ENCODE peak calls at places on chromosomes 5 and 9, in five cellular contexts. A is NCI-H2081, T is ELR, D is AG04449, Z is G401. N is an unnamed sample.

GRCh38 chr9:120924698-120925534 is 1.7 kb downstream of the TRAF1 start:
- DNase-seq in Z (no peak), D (no peak), A (no peak), T (peak; percentile 39), N (no peak)

GRCh38 chr9:16243798-16244197 is 626.7 kb downstream of the BNC2 start:
- DNase-seq in D (no peak), T (no peak), Z (no peak), A (no peak), N (peak; percentile 26)

GRCh38 chr5:163571755-163572154 is 66.3 kb downstream of the MAT2B start:
- DNase-seq in Z (peak; percentile 64), D (peak; percentile 60), T (peak; percentile 90), A (no peak), N (peak; percentile 14)

GRCh38 chr9:128552744-128553221 is 396 bp downstream of the SPTAN1 start:
- DNase-seq in A (peak; percentile 48), Z (peak; percentile 69), D (no peak), T (peak; percentile 51), N (peak; percentile 36)

GRCh38 chr9:129962376-129962765 is 80.6 kb downstream of the FNBP1 start:
- DNase-seq in Z (no peak), A (no peak), T (no peak), D (no peak), N (no peak)

GRCh38 chr9:1086517-1086916 is 36.4 kb downstream of the DMRT2 start:
- DNase-seq in T (no peak), D (no peak), Z (no peak), A (no peak), N (no peak)

GRCh38 chr5:66659780-66660179 is 63.6 kb downstream of the MAST4 start:
- DNase-seq in A (no peak), Z (no peak), T (no peak), D (no peak), N (no peak)

GRCh38 chr5:71695069-71695468 is 24.0 kb upstream of the CARTPT start:
- DNase-seq in A (no peak), Z (no peak), D (no peak), T (no peak), N (no peak)

GRCh38 chr5:153791339-153791738 is 247.4 kb downstream of the FAM114A2 start:
- DNase-seq in T (no peak), D (no peak), A (no peak), Z (no peak), N (no peak)

GRCh38 chr5:191036-191948 is at the start of gene LRRC14B:
- DNase-seq in A (no peak), D (no peak), T (no peak), Z (peak; percentile 90), N (no peak)

GRCh38 chr9:136544549-136545064 is 1.2 kb downstream of the NOTCH1 start:
- DNase-seq in T (peak; percentile 46), Z (no peak), D (no peak), A (no peak), N (no peak)

GRCh38 chr5:159017787-159018186 is 81.9 kb downstream of the EBF1 start:
- DNase-seq in Z (no peak), T (peak; percentile 79), A (peak; percentile 72), D (no peak), N (peak; percentile 67)

GRCh38 chr5:607541-608285 is 4.4 kb upstream of the CEP72 start:
- DNase-seq in T (no peak), D (no peak), Z (no peak), A (no peak), N (no peak)

GRCh38 chr9:33813712-33814641 is 3.0 kb upstream of the UBE2R2 start:
- DNase-seq in A (peak; percentile 30), D (no peak), T (peak; percentile 96), Z (peak; percentile 60), N (peak; percentile 83)

GRCh38 chr5:137605377-137605776 is 106.3 kb upstream of the SPOCK1 start:
- DNase-seq in Z (peak; percentile 93), A (peak; percentile 24), T (peak; percentile 23), D (no peak), N (peak; percentile 18)

GRCh38 chr5:568061-568781 is 43.9 kb upstream of the CEP72 start:
- DNase-seq in A (no peak), T (no peak), D (no peak), Z (no peak), N (no peak)

GRCh38 chr5:13987843-13988464 is 43.5 kb upstream of the DNAH5 start:
- DNase-seq in D (peak; percentile 21), Z (peak; percentile 76), A (peak; percentile 79), T (peak; percentile 83), N (peak; percentile 74)

GRCh38 chr9:36204906-36205547 is 14.3 kb downstream of the CLTA start:
- DNase-seq in D (no peak), T (peak; percentile 42), A (no peak), Z (no peak), N (peak; percentile 18)

GRCh38 chr5:77329664-77330430 is 119.4 kb downstream of the PDE8B start:
- DNase-seq in Z (no peak), T (no peak), A (no peak), D (no peak), N (no peak)

GRCh38 chr5:136420168-136420916 is 55.0 kb upstream of the TRPC7 start:
- DNase-seq in T (no peak), D (no peak), A (peak; percentile 47), Z (no peak), N (no peak)

GRCh38 chr5:172707285-172708182 is 63.5 kb downstream of the DUSP1 start:
- DNase-seq in Z (peak; percentile 31), A (no peak), T (peak; percentile 92), D (peak; percentile 24), N (peak; percentile 79)

GRCh38 chr5:83551826-83552225 is 80.3 kb downstream of the VCAN start:
- DNase-seq in Z (no peak), A (no peak), D (no peak), T (peak; percentile 25), N (no peak)

GRCh38 chr9:136438909-136439549 is 616 bp downstream of the INPP5E start:
- DNase-seq in A (peak; percentile 6), Z (no peak), T (peak; percentile 63), D (no peak), N (peak; percentile 39)

GRCh38 chr5:52024363-52024762 is 641.1 kb downstream of the ISL1 start:
- DNase-seq in A (no peak), D (no peak), Z (no peak), T (no peak), N (peak; percentile 24)

GRCh38 chr9:91711755-91712591 is 238.1 kb downstream of the ROR2 start:
- DNase-seq in T (peak; percentile 17), D (no peak), Z (peak; percentile 16), A (no peak), N (peak; percentile 32)

GRCh38 chr9:136213733-136214132 is 8.8 kb upstream of the LHX3 start:
- DNase-seq in Z (no peak), D (no peak), A (no peak), T (no peak), N (no peak)

GRCh38 chr9:112384690-112385089 is 4.8 kb downstream of the HSDL2 start:
- DNase-seq in A (no peak), Z (no peak), D (no peak), T (no peak), N (no peak)

GRCh38 chr9:4417578-4418325 is 72.5 kb upstream of the SLC1A1 start:
- DNase-seq in Z (no peak), T (no peak), A (no peak), D (peak; percentile 40), N (peak; percentile 59)

GRCh38 chr5:132467292-132467984 is 23.1 kb downstream of the IRF1 start:
- DNase-seq in Z (no peak), T (peak; percentile 61), D (no peak), A (no peak), N (no peak)

GRCh38 chr9:12935714-12936113 is 160.9 kb downstream of the LURAP1L start:
- DNase-seq in T (no peak), A (no peak), D (peak; percentile 44), Z (no peak), N (peak; percentile 58)

GRCh38 chr5:157729858-157730257 is 1.4 kb upstream of the THG1L start:
- DNase-seq in A (no peak), Z (no peak), T (no peak), D (no peak), N (no peak)

GRCh38 chr9:135174269-135174668 is 86.8 kb downstream of the OLFM1 start:
- DNase-seq in A (no peak), D (no peak), Z (no peak), T (no peak), N (no peak)

GRCh38 chr9:133708770-133709611 is 29.2 kb downstream of the SARDH start:
- DNase-seq in Z (no peak), T (no peak), D (no peak), A (no peak), N (no peak)

GRCh38 chr5:127643607-127644006 is 5.3 kb upstream of the CTXN3 start:
- DNase-seq in T (no peak), D (no peak), Z (no peak), A (no peak), N (no peak)

GRCh38 chr5:166562246-166562645 is 1729.2 kb upstream of the WWC1 start:
- DNase-seq in D (no peak), A (no peak), Z (no peak), T (no peak), N (peak; percentile 11)

GRCh38 chr5:159826351-159827222 is 89.7 kb upstream of the ADRA1B start:
- DNase-seq in T (peak; percentile 86), D (peak; percentile 63), A (no peak), Z (peak; percentile 81), N (peak; percentile 93)

GRCh38 chr5:69484891-69485290 is 7.7 kb upstream of the OCLN start:
- DNase-seq in A (no peak), D (peak; percentile 23), Z (no peak), T (peak; percentile 39), N (peak; percentile 26)

GRCh38 chr5:135140805-135141204 is 106.8 kb upstream of the PITX1 start:
- DNase-seq in A (no peak), D (peak; percentile 82), T (peak; percentile 78), Z (no peak), N (peak; percentile 100)

GRCh38 chr9:316382-316965 is 101.8 kb downstream of the DOCK8 start:
- DNase-seq in Z (no peak), T (no peak), D (no peak), A (no peak), N (peak; percentile 13)

GRCh38 chr9:22111871-22112247 is 102.8 kb upstream of the CDKN2B start:
- DNase-seq in A (no peak), D (no peak), T (peak; percentile 72), Z (no peak), N (peak; percentile 60)